ENCODE peak calls at places on chromosomes 16 and 17, in four cellular contexts. Z is HepG2, C is H9, N is right lobe of liver. Q is an unnamed sample.

GRCh38 chr17:15257316-15257925 is 7.7 kb downstream of the PMP22 start:
- DNase-seq in N (peak; percentile 78), C (peak; percentile 90), Z (peak; percentile 61), Q (peak; percentile 24)

GRCh38 chr16:1677339-1677738 is 740 bp upstream of the JPT2 start:
- DNase-seq in C (no peak), N (no peak), Z (no peak), Q (no peak)

GRCh38 chr17:4850236-4850635 is 17.1 kb downstream of the MINK1 start:
- DNase-seq in Z (no peak), C (no peak), N (no peak), Q (no peak)

GRCh38 chr16:80723091-80723490 is 81.3 kb downstream of the CDYL2 start:
- DNase-seq in Z (no peak), N (no peak), C (no peak), Q (no peak)

GRCh38 chr17:80981062-80981902 is 10.4 kb upstream of the CHMP6 start:
- DNase-seq in Z (no peak), N (no peak), C (peak; percentile 81), Q (peak; percentile 33)

GRCh38 chr17:75087558-75088453 is at the start of gene SLC16A5:
- DNase-seq in N (peak; percentile 84), C (peak; percentile 99), Z (peak; percentile 91), Q (peak; percentile 29)

GRCh38 chr16:4859190-4859899 is 12.1 kb downstream of the UBN1 start:
- DNase-seq in Z (no peak), N (no peak), C (no peak), Q (no peak)

GRCh38 chr17:30534938-30535921 is 58.0 kb downstream of the GOSR1 start:
- DNase-seq in N (no peak), Z (no peak), C (no peak), Q (no peak)

GRCh38 chr16:2473999-2474876 is 689 bp upstream of the TBC1D24 start:
- DNase-seq in Z (no peak), C (peak; percentile 64), N (peak; percentile 68), Q (peak; percentile 50)

GRCh38 chr16:56355221-56355620 is 70.1 kb downstream of the AMFR start:
- DNase-seq in N (peak; percentile 14), C (no peak), Z (no peak), Q (no peak)

GRCh38 chr16:3161235-3162018 is 26.6 kb upstream of the OR1F1 start:
- DNase-seq in Z (no peak), N (no peak), C (no peak), Q (no peak)

GRCh38 chr16:66300037-66300436 is 66.5 kb upstream of the CDH5 start:
- DNase-seq in C (no peak), Z (no peak), N (no peak), Q (no peak)

GRCh38 chr16:46702030-46702429 is 12.6 kb downstream of the ORC6 start:
- DNase-seq in N (no peak), C (no peak), Z (no peak), Q (no peak)

GRCh38 chr16:88922114-88922825 is 54.7 kb downstream of the CBFA2T3 start:
- DNase-seq in C (peak; percentile 85), Z (no peak), N (peak; percentile 62), Q (no peak)

GRCh38 chr17:67386965-67387551 is 10.0 kb downstream of the PITPNC1 start:
- DNase-seq in C (peak; percentile 75), Z (peak; percentile 56), N (peak; percentile 45), Q (peak; percentile 43)

GRCh38 chr16:17598968-17599367 is 128.2 kb upstream of the XYLT1 start:
- DNase-seq in N (no peak), Z (no peak), C (no peak), Q (no peak)

GRCh38 chr17:80265205-80266068 is 4.8 kb downstream of the RNF213 start:
- DNase-seq in N (no peak), C (no peak), Z (no peak), Q (no peak)

GRCh38 chr17:81906476-81907218 is 4.6 kb downstream of the PCYT2 start:
- DNase-seq in N (no peak), C (peak; percentile 77), Z (no peak), Q (no peak)

GRCh38 chr17:69468211-69468610 is 53.7 kb downstream of the MAP2K6 start:
- DNase-seq in N (no peak), Z (no peak), C (no peak), Q (no peak)

GRCh38 chr17:57422574-57423164 is 166.3 kb downstream of the MSI2 start:
- DNase-seq in Z (no peak), N (no peak), C (no peak), Q (no peak)

GRCh38 chr16:11871193-11871592 is 19.9 kb upstream of the RSL1D1 start:
- DNase-seq in N (no peak), C (peak; percentile 66), Z (peak; percentile 53), Q (no peak)

GRCh38 chr17:43608313-43608712 is 53.4 kb downstream of the MEOX1 start:
- DNase-seq in C (no peak), N (no peak), Z (no peak), Q (no peak)

GRCh38 chr17:6910987-6911603 is 79.6 kb upstream of the TEKT1 start:
- DNase-seq in C (no peak), N (no peak), Z (peak; percentile 23), Q (no peak)

GRCh38 chr17:74769856-74770497 is 6.2 kb downstream of the NAT9 start:
- DNase-seq in Z (no peak), C (no peak), N (no peak), Q (no peak)

GRCh38 chr16:56871172-56871593 is 6.2 kb downstream of the SLC12A3 start:
- DNase-seq in C (no peak), Z (peak; percentile 31), N (no peak), Q (no peak)

GRCh38 chr17:19727466-19728113 is 11.2 kb upstream of the SLC47A2 start:
- DNase-seq in Z (no peak), C (no peak), N (no peak), Q (no peak)

GRCh38 chr17:35915153-35915969 is 15.2 kb downstream of the RDM1 start:
- DNase-seq in Z (no peak), C (no peak), N (no peak), Q (no peak)

GRCh38 chr16:6153901-6154300 is 1056.3 kb upstream of the EEF2KMT start:
- DNase-seq in N (no peak), C (no peak), Z (no peak), Q (no peak)

GRCh38 chr17:63171428-63172205 is 205.6 kb downstream of the TANC2 start:
- DNase-seq in N (no peak), Z (no peak), C (no peak), Q (no peak)

GRCh38 chr16:54203384-54203783 is 83.2 kb downstream of the IRX3 start:
- DNase-seq in Z (no peak), N (no peak), C (no peak), Q (no peak)

GRCh38 chr16:17302620-17303019 is 168.1 kb downstream of the XYLT1 start:
- DNase-seq in C (no peak), Z (no peak), N (no peak), Q (no peak)

GRCh38 chr17:79045001-79045729 is 21.2 kb downstream of the C1QTNF1 start:
- DNase-seq in Z (no peak), N (no peak), C (no peak), Q (no peak)

GRCh38 chr17:68205251-68205807 is 42.5 kb upstream of the AMZ2 start:
- DNase-seq in C (peak; percentile 95), N (peak; percentile 95), Z (peak; percentile 80), Q (peak; percentile 87)

DNA sequence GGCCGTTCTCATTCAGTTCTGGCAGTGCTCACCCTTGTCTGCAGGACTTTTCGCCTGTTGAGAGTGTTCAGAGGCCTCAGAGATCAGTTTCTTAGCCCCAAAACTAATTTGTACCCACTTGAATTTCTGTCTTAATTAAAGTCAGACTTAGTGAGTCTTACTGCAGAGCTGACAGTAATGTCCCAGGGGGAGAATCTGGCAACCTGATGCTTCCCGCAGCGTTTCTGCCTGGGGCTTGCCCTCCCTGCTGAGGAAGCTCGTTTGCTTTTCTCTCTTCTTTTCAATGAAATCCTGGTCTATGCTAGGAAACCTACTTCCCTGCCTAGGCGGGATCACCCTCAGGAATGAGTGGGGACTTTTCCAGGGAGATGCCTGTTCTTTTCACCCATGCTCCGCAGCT is 25.3 kb downstream of the DBNDD1 start:
- DNase-seq in N (no peak), Z (no peak), C (no peak), Q (no peak)
- H3K9me3 ChIP-seq in N (no peaks in the 10 kb centered on the region), Z (no peaks in the 10 kb centered on the region), C (no peaks in the 10 kb centered on the region), Q (peaks cover 3% of the 10 kb centered on the region)

DNA sequence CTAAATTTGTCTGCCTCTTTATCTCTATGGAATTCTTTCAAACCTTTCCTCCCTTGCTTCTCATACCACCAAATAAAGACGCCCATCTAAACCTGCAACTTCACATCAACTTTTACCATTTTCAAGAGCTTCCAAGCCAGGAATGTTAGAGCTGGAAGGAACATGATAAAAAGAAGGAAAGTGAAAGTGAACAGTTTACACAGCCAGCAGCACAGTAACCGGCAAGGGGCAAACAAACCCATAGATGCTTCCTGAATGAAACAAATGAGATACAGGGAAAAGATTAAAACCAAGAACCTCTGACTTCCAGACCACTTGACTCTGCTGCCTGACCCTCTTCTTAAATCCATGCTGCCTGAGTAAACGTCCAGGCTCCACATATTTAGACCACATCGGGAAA is 231.1 kb upstream of the CA10 start:
- DNase-seq in Z (no peak), N (no peak), C (no peak), Q (no peak)
- H3K9me3 ChIP-seq in Z (peaks cover 15% of the 10 kb centered on the region), N (no peaks in the 10 kb centered on the region), C (no peaks in the 10 kb centered on the region), Q (peaks cover 3% of the 10 kb centered on the region)

GRCh38 chr16:82769845-82770244 is 143.1 kb downstream of the CDH13 start:
- DNase-seq in N (no peak), C (no peak), Z (no peak), Q (no peak)

GRCh38 chr16:82772215-82772614 is 145.4 kb downstream of the CDH13 start:
- DNase-seq in Z (no peak), C (no peak), N (no peak), Q (no peak)

GRCh38 chr16:82767808-82768207 is 141.0 kb downstream of the CDH13 start:
- DNase-seq in Z (no peak), C (no peak), N (no peak), Q (no peak)

GRCh38 chr16:82776466-82777146 is 149.8 kb downstream of the CDH13 start:
- DNase-seq in C (no peak), Z (no peak), N (no peak), Q (no peak)

GRCh38 chr16:82773018-82773417 is 146.2 kb downstream of the CDH13 start:
- DNase-seq in Z (no peak), C (no peak), N (no peak), Q (no peak)
- H3K9me3 ChIP-seq in Z (no peaks in the 10 kb centered on the region), C (no peaks in the 10 kb centered on the region), N (no peaks in the 10 kb centered on the region), Q (no peaks in the 10 kb centered on the region)

DNA sequence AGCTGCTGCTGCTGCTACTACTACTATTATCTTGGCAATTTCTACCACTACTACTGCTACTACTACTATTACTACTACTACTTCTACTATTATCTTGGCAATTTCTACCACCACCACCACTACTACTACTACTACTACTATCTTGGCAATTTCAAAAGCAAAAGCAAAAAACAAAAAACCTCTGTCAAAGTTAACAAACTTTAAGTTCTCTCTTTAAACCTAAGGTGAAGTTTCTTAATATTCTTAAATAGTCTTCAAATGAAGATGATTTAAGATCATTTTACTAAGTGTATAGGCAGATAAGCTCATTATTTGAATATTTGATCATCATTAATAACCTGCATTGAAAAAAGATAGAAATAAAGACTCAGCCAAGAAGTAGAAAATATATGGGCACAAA is 118.5 kb downstream of the BRIP1 start:
- DNase-seq in C (no peak), N (no peak), Z (no peak), Q (no peak)
- H3K9me3 ChIP-seq in C (no peaks in the 10 kb centered on the region), N (no peaks in the 10 kb centered on the region), Z (no peaks in the 10 kb centered on the region), Q (no peaks in the 10 kb centered on the region)

Q was measured in T-helper 17 cell.